ENCODE peak calls at places on chromosomes 4 and X, in five cellular contexts. One of them, this sample, is unnamed.

GRCh38 chr4:8737075-8737474 is 134.6 kb downstream of the HMX1 start:
- DNase-seq in A549: no peak
- DNase-seq in K562: no peak
- DNase-seq in HepG2: no peak
- DNase-seq in endothelial cell of umbilical vein: no peak
- DNase-seq in this sample: no peak

GRCh38 chr4:182770259-182770968 is 146.8 kb downstream of the DCTD start:
- DNase-seq in A549: no peak
- DNase-seq in K562: no peak
- DNase-seq in HepG2: no peak
- DNase-seq in endothelial cell of umbilical vein: no peak
- DNase-seq in this sample: no peak

GRCh38 chr4:56622176-56622575 is 58.9 kb downstream of the HOPX start:
- DNase-seq in A549: no peak
- DNase-seq in K562: no peak
- DNase-seq in HepG2: no peak
- DNase-seq in endothelial cell of umbilical vein: no peak
- DNase-seq in this sample: no peak

GRCh38 chr4:77819409-77819835 is 254 bp upstream of the CNOT6L start:
- DNase-seq in A549: no peak
- DNase-seq in K562: peak
- DNase-seq in HepG2: no peak
- DNase-seq in endothelial cell of umbilical vein: no peak
- DNase-seq in this sample: no peak

GRCh38 chr4:26127001-26127400 is 193.8 kb upstream of the RBPJ start:
- DNase-seq in A549: no peak
- DNase-seq in K562: no peak
- DNase-seq in HepG2: no peak
- DNase-seq in endothelial cell of umbilical vein: no peak
- DNase-seq in this sample: no peak

GRCh38 chr4:37595875-37596402 is 90.2 kb downstream of the RELL1 start:
- DNase-seq in A549: no peak
- DNase-seq in K562: no peak
- DNase-seq in HepG2: no peak
- DNase-seq in endothelial cell of umbilical vein: no peak
- DNase-seq in this sample: no peak

GRCh38 chr4:77852892-77853495 is 9.6 kb upstream of the MRPL1 start:
- DNase-seq in A549: no peak
- DNase-seq in K562: no peak
- DNase-seq in HepG2: no peak
- DNase-seq in endothelial cell of umbilical vein: no peak
- DNase-seq in this sample: peak

GRCh38 chr4:15848191-15848842 is 70.2 kb downstream of the CD38 start:
- DNase-seq in A549: no peak
- DNase-seq in K562: no peak
- DNase-seq in HepG2: no peak
- DNase-seq in endothelial cell of umbilical vein: no peak
- DNase-seq in this sample: peak

GRCh38 chrX:70254909-70255308 is 5.1 kb downstream of the P2RY4 start:
- DNase-seq in A549: no peak
- DNase-seq in K562: no peak
- DNase-seq in HepG2: peak
- DNase-seq in endothelial cell of umbilical vein: no peak
- DNase-seq in this sample: no peak

GRCh38 chr4:100977746-100978397 is 369.5 kb downstream of the PPP3CA start:
- DNase-seq in A549: no peak
- DNase-seq in K562: no peak
- DNase-seq in HepG2: no peak
- DNase-seq in endothelial cell of umbilical vein: no peak
- DNase-seq in this sample: peak

GRCh38 chrX:132958086-132958703 is at the start of gene HS6ST2:
- DNase-seq in A549: no peak
- DNase-seq in K562: no peak
- DNase-seq in HepG2: no peak
- DNase-seq in endothelial cell of umbilical vein: peak
- DNase-seq in this sample: no peak

GRCh38 chr4:56247646-56248045 is 139.6 kb downstream of the AASDH start:
- DNase-seq in A549: no peak
- DNase-seq in K562: no peak
- DNase-seq in HepG2: peak
- DNase-seq in endothelial cell of umbilical vein: no peak
- DNase-seq in this sample: no peak

GRCh38 chr4:129526812-129527211 is 430.9 kb downstream of the C4orf33 start:
- DNase-seq in A549: no peak
- DNase-seq in K562: no peak
- DNase-seq in HepG2: peak
- DNase-seq in endothelial cell of umbilical vein: peak
- DNase-seq in this sample: peak
- TF ChIP-seq MYC in A549: no peak
- TF ChIP-seq MYC in K562: no peak
- TF ChIP-seq MYC in HepG2: no peak
- TF ChIP-seq MYC in endothelial cell of umbilical vein: no peak
- TF ChIP-seq MYC in this sample: no peak

DNA sequence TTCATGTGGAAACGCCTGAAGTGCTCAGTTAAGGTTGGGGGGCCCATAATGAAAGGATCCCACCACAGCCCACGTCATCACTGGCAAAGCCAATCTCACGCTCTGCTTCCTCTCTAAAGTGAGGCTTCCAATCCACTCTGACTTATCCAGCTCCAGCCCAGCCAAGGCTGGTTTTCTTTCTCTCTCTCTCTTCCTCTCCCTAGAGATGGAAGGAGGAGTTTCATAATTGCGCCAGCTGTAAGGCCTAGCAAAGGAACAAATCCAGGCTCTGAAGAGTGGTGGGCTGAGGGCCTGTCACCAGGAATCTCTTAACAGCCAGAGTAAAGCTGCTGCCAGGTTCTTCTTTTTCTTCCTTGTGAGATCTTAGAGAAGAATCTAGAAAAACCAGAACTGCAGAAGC is 20.7 kb upstream of the BCLAF3 start:
- DNase-seq in A549: no peak
- DNase-seq in K562: no peak
- DNase-seq in HepG2: no peak
- DNase-seq in endothelial cell of umbilical vein: no peak
- DNase-seq in this sample: no peak
- TF ChIP-seq MYC in A549: no peak
- TF ChIP-seq MYC in K562: no peak
- TF ChIP-seq MYC in HepG2: no peak
- TF ChIP-seq MYC in endothelial cell of umbilical vein: no peak
- TF ChIP-seq MYC in this sample: no peak

DNA sequence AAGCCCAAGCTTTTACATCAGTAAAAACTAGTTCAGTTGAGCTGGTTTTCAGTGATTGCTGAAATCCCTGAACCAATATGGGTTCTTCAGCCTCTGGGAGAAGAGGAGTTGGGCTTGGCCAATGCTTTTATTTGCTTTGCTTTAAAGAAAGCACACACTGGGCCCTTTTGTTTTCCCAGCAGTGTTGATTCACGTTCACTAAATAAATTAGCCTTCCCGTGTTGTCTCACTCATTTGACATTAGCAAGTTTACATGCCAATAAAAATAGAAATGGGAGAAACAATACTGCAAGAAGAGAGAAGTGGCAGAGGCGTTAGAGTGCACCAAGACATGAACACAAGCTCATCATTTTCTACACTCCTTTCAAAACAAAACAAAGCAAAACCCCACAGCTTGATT is 136.2 kb downstream of the SHROOM3 start:
- DNase-seq in A549: no peak
- DNase-seq in K562: no peak
- DNase-seq in HepG2: peak
- DNase-seq in endothelial cell of umbilical vein: peak
- DNase-seq in this sample: no peak
- TF ChIP-seq MYC in A549: no peak
- TF ChIP-seq MYC in K562: no peak
- TF ChIP-seq MYC in HepG2: no peak
- TF ChIP-seq MYC in endothelial cell of umbilical vein: no peak
- TF ChIP-seq MYC in this sample: no peak

GRCh38 chr4:145818001-145818400 is 120.6 kb downstream of the ZNF827 start:
- DNase-seq in A549: no peak
- DNase-seq in K562: no peak
- DNase-seq in HepG2: no peak
- DNase-seq in endothelial cell of umbilical vein: no peak
- DNase-seq in this sample: no peak
- TF ChIP-seq MYC in A549: no peak
- TF ChIP-seq MYC in K562: no peak
- TF ChIP-seq MYC in HepG2: no peak
- TF ChIP-seq MYC in endothelial cell of umbilical vein: no peak
- TF ChIP-seq MYC in this sample: no peak

GRCh38 chr4:187167126-187167525 is 443.5 kb upstream of the FAT1 start:
- DNase-seq in A549: no peak
- DNase-seq in K562: no peak
- DNase-seq in HepG2: no peak
- DNase-seq in endothelial cell of umbilical vein: no peak
- DNase-seq in this sample: no peak
- TF ChIP-seq MYC in A549: no peak
- TF ChIP-seq MYC in K562: no peak
- TF ChIP-seq MYC in HepG2: no peak
- TF ChIP-seq MYC in endothelial cell of umbilical vein: no peak
- TF ChIP-seq MYC in this sample: no peak

DNA sequence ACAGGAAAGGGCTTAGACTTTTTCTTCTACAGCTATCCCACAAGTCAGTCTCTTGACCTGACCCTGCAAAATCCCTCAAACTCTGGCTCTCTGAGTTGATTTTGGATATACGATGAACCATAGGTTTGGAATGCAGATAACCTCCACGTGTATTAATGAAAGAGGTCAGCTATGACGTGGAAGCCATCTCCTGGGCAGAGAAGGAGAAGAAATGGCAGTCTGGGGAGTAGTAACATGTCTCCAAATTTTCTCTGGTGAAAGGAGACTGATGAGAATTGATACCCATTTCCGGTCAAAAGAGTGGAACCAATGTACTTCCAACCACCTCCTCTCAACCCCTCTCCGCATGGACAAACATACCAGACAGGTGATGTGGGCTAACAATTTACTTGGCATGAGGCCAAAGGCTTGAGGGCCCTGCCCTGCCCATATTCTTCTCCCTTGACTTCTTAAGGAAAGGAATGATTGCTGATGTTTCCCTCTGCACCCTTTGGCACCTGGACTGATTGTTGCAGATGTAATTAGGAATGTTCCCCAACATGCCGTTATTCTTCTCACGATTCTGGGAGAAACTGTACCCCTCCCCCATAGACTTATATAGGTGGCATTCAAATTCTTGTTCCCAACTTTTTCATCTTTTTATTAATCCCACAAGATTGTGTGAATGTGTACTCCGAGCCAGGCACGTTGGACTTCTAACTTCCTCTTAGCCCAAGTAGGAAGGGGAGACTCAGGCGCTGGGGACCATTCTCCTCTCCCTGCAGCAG is 580 bp upstream of the PLS3 start:
- DNase-seq in A549: peak
- DNase-seq in K562: no peak
- DNase-seq in HepG2: peak
- DNase-seq in endothelial cell of umbilical vein: peak
- DNase-seq in this sample: no peak
- TF ChIP-seq MYC in A549: no peak
- TF ChIP-seq MYC in K562: no peak
- TF ChIP-seq MYC in HepG2: no peak
- TF ChIP-seq MYC in endothelial cell of umbilical vein: no peak
- TF ChIP-seq MYC in this sample: no peak

GRCh38 chrX:2500091-2500680 is 590 bp downstream of the DHRSX start:
- DNase-seq in A549: peak
- DNase-seq in K562: peak
- DNase-seq in HepG2: peak
- DNase-seq in endothelial cell of umbilical vein: peak
- DNase-seq in this sample: peak
- TF ChIP-seq MYC in A549: no peak
- TF ChIP-seq MYC in K562: no peak
- TF ChIP-seq MYC in HepG2: no peak
- TF ChIP-seq MYC in endothelial cell of umbilical vein: no peak
- TF ChIP-seq MYC in this sample: no peak

GRCh38 chr4:180741703-180742102 is 1501.5 kb upstream of the TENM3 start:
- DNase-seq in A549: no peak
- DNase-seq in K562: no peak
- DNase-seq in HepG2: no peak
- DNase-seq in endothelial cell of umbilical vein: no peak
- DNase-seq in this sample: no peak

GRCh38 chr4:180751009-180751408 is 1492.2 kb upstream of the TENM3 start:
- DNase-seq in A549: no peak
- DNase-seq in K562: no peak
- DNase-seq in HepG2: no peak
- DNase-seq in endothelial cell of umbilical vein: no peak
- DNase-seq in this sample: no peak

DNA sequence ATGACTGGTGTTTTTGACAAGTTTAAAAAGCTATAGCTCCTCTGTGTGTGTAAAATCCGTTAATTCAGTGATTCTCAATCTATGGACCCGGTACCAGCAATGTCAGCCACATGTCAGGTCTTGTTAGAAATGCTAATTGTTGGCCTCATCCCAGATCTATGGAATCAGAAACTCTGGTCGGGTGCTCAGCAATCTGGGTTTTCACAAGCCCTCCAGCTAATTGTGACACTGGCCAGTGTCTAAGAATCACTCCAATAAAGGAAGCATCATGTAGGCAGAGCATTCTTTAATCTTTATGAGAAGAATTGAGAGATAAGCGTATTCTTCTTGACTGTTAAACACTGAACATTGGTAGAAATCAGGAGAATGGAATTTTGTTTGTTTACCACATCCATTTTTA is 1498.2 kb upstream of the TENM3 start:
- DNase-seq in A549: no peak
- DNase-seq in K562: no peak
- DNase-seq in HepG2: no peak
- DNase-seq in endothelial cell of umbilical vein: no peak
- DNase-seq in this sample: no peak
- TF ChIP-seq MYC in A549: no peak
- TF ChIP-seq MYC in K562: no peak
- TF ChIP-seq MYC in HepG2: no peak
- TF ChIP-seq MYC in endothelial cell of umbilical vein: no peak
- TF ChIP-seq MYC in this sample: no peak

GRCh38 chr4:164508836-164509235 is 245.1 kb upstream of the SMIM31 start:
- DNase-seq in A549: no peak
- DNase-seq in K562: no peak
- DNase-seq in HepG2: no peak
- DNase-seq in endothelial cell of umbilical vein: no peak
- DNase-seq in this sample: peak
- TF ChIP-seq MYC in A549: no peak
- TF ChIP-seq MYC in K562: no peak
- TF ChIP-seq MYC in HepG2: no peak
- TF ChIP-seq MYC in endothelial cell of umbilical vein: no peak
- TF ChIP-seq MYC in this sample: no peak

DNA sequence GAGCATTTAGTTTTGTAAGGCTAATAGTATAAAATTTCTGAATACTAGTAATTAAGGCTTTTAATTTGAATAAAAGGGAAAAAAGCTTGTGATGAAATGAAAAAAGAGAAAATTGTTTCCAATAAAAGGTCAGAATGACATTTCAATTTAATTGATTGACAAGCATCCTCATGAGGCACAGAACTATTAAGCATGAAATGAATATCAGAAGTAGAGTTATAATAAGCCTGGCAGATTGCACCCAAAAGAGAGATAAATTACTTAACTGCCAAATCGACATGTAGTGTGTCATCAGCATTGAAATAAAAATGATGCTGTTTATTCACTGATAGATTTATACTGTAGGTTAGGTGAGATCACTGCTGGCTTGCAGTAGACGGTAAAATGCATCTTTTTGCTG is 507.3 kb downstream of the FSTL5 start:
- DNase-seq in A549: no peak
- DNase-seq in K562: no peak
- DNase-seq in HepG2: no peak
- DNase-seq in endothelial cell of umbilical vein: no peak
- DNase-seq in this sample: no peak
- TF ChIP-seq MYC in A549: no peak
- TF ChIP-seq MYC in K562: no peak
- TF ChIP-seq MYC in HepG2: no peak
- TF ChIP-seq MYC in endothelial cell of umbilical vein: no peak
- TF ChIP-seq MYC in this sample: no peak

This sample was measured in NB4.